ENCODE peak calls at places on chromosomes 13 and 19, in ten cellular contexts. T is substantia nigra; W is CD8-positive, alpha-beta T cell; L is psoas muscle; N is ovary; K is A673; B is tibial artery; P is esophagus squamous epithelium; I is SJCRH30; V is dorsolateral prefrontal cortex. M is an unnamed sample.

GRCh38 chr13:95644611-95645052 is at the start of gene DZIP1:
- DNase-seq in N (peak), P (no peak), B (peak), L (peak), V (peak), K (peak), T (peak), I (peak), W (no peak), M (peak)

GRCh38 chr13:111877906-111878305 is 189.0 kb upstream of the SOX1 start:
- DNase-seq in N (no peak), K (no peak), I (no peak), L (no peak), B (no peak), T (no peak), W (no peak), V (no peak), P (no peak), M (no peak)

GRCh38 chr13:36431204-36432105 is 840 bp upstream of the CCNA1 start:
- DNase-seq in L (peak), V (no peak), K (peak), B (no peak), W (no peak), I (no peak), N (no peak), T (no peak), P (no peak), M (peak)

GRCh38 chr19:15283141-15283885 is 49.0 kb downstream of the BRD4 start:
- DNase-seq in N (peak), V (peak), W (no peak), B (peak), P (no peak), T (no peak), I (no peak), L (peak), K (no peak), M (no peak)

GRCh38 chr13:50732712-50733111 is 110.8 kb downstream of the DLEU7 start:
- DNase-seq in L (no peak), P (no peak), W (no peak), N (no peak), T (no peak), K (no peak), B (no peak), I (no peak), V (no peak), M (no peak)

GRCh38 chr13:79782541-79783216 is 301.7 kb downstream of the NDFIP2 start:
- DNase-seq in N (peak), K (no peak), W (no peak), B (no peak), L (peak), P (no peak), I (peak), V (no peak), T (peak), M (no peak)

GRCh38 chr13:103788061-103788652 is 721.9 kb upstream of the SLC10A2 start:
- DNase-seq in L (no peak), P (no peak), N (no peak), I (no peak), V (no peak), T (no peak), B (no peak), K (peak), W (no peak), M (no peak)

GRCh38 chr13:41299316-41300094 is 11.6 kb upstream of the NAA16 start:
- DNase-seq in L (no peak), P (no peak), B (no peak), N (no peak), T (no peak), V (no peak), K (no peak), I (no peak), W (no peak), M (no peak)

GRCh38 chr19:48968179-48968661 is 3.1 kb downstream of the FTL start:
- DNase-seq in W (no peak), B (no peak), L (no peak), K (no peak), P (no peak), I (no peak), V (no peak), T (no peak), N (no peak), M (no peak)

GRCh38 chr13:45807520-45808099 is 43.9 kb downstream of the SIAH3 start:
- DNase-seq in I (peak), B (no peak), W (no peak), P (no peak), T (peak), V (no peak), N (no peak), K (peak), L (no peak), M (no peak)

GRCh38 chr13:110365876-110366275 is 58.8 kb downstream of the COL4A2 start:
- DNase-seq in B (no peak), N (no peak), K (no peak), T (no peak), P (no peak), L (no peak), V (no peak), W (no peak), I (no peak), M (no peak)

GRCh38 chr13:30690282-30691188 is 44.8 kb upstream of the ALOX5AP start:
- DNase-seq in K (peak), W (no peak), N (peak), B (peak), T (no peak), V (no peak), I (peak), P (no peak), L (peak), M (peak)

GRCh38 chr19:54179921-54180452 is 7.0 kb upstream of the TMC4 start:
- DNase-seq in P (no peak), L (no peak), V (peak), I (peak), B (no peak), N (no peak), W (no peak), T (peak), K (peak), M (no peak)

GRCh38 chr13:20624213-20624612 is 57.3 kb downstream of the IFT88 start:
- DNase-seq in P (no peak), L (no peak), V (no peak), W (no peak), B (no peak), N (no peak), I (no peak), T (no peak), K (no peak), M (no peak)

GRCh38 chr19:44476559-44477408 is 23.5 kb downstream of the ZNF180 start:
- DNase-seq in K (peak), L (no peak), W (no peak), N (no peak), T (no peak), P (no peak), V (no peak), I (peak), B (no peak), M (no peak)

GRCh38 chr19:5547881-5548280 is 19.9 kb downstream of the TINCR start:
- DNase-seq in W (no peak), L (no peak), N (no peak), I (peak), B (no peak), P (no peak), V (no peak), K (peak), T (no peak), M (no peak)

GRCh38 chr13:42875448-42876269 is 94.3 kb downstream of the FAM216B start:
- DNase-seq in K (peak), W (no peak), V (no peak), L (no peak), N (peak), P (no peak), I (peak), T (no peak), B (no peak), M (no peak)

GRCh38 chr19:13872695-13873389 is 4.1 kb upstream of the NANOS3 start:
- DNase-seq in P (no peak), V (no peak), B (no peak), L (no peak), W (no peak), N (no peak), I (no peak), T (no peak), K (peak), M (no peak)

GRCh38 chr13:113976711-113977684 is 3.1 kb upstream of the C13orf46 start:
- DNase-seq in I (no peak), B (no peak), L (peak), K (no peak), V (no peak), N (no peak), T (no peak), W (no peak), P (no peak), M (no peak)

GRCh38 chr19:58033741-58034475 is at the start of gene ZSCAN1:
- DNase-seq in T (peak), W (peak), V (peak), B (peak), N (peak), K (peak), L (peak), I (peak), P (no peak), M (peak)

GRCh38 chr13:101092985-101093384 is 323.3 kb downstream of the NALCN start:
- DNase-seq in I (no peak), W (no peak), V (no peak), L (no peak), T (no peak), B (no peak), N (no peak), K (peak), P (no peak), M (no peak)

GRCh38 chr13:109180905-109181425 is 551.6 kb downstream of the MYO16 start:
- DNase-seq in N (no peak), L (no peak), B (no peak), P (no peak), W (no peak), V (no peak), T (no peak), I (no peak), K (peak), M (no peak)

GRCh38 chr13:48527955-48528354 is 4.9 kb downstream of the RCBTB2 start:
- DNase-seq in W (no peak), V (no peak), P (no peak), I (no peak), L (no peak), N (no peak), K (no peak), T (no peak), B (no peak), M (no peak)

GRCh38 chr13:80033286-80033685 is 307.6 kb downstream of the SPRY2 start:
- DNase-seq in W (no peak), V (no peak), B (no peak), P (no peak), T (no peak), I (peak), K (no peak), L (no peak), N (no peak), M (no peak)

GRCh38 chr13:65339236-65339635 is 1890.9 kb downstream of the PCDH9 start:
- DNase-seq in T (no peak), K (no peak), P (no peak), L (no peak), B (no peak), W (no peak), V (no peak), N (no peak), I (no peak), M (no peak)

GRCh38 chr13:24063281-24063851 is 97.2 kb upstream of the SPATA13 start:
- DNase-seq in P (no peak), I (no peak), T (no peak), V (no peak), K (no peak), B (no peak), N (peak), L (no peak), W (no peak), M (peak)

GRCh38 chr19:52694921-52695320 is 39.9 kb downstream of the ZNF611 start:
- DNase-seq in I (no peak), L (no peak), V (no peak), K (no peak), P (no peak), T (no peak), N (no peak), B (no peak), W (no peak), M (no peak)

GRCh38 chr19:43780706-43781525 is at the start of gene KCNN4:
- DNase-seq in N (no peak), I (no peak), W (peak), V (no peak), B (no peak), K (no peak), L (no peak), T (no peak), P (peak), M (no peak)

GRCh38 chr19:3507371-3508120 is 1.4 kb downstream of the FZR1 start:
- DNase-seq in V (no peak), B (no peak), N (peak), K (no peak), L (no peak), W (peak), I (no peak), P (no peak), T (no peak), M (peak)

GRCh38 chr19:3184847-3185481 is 766 bp upstream of the NCLN start:
- DNase-seq in W (no peak), T (peak), L (peak), K (peak), V (peak), I (peak), B (peak), N (peak), P (peak), M (peak)

GRCh38 chr13:77595166-77595810 is 59.8 kb downstream of the SCEL start:
- DNase-seq in N (no peak), P (no peak), T (no peak), L (no peak), K (peak), V (no peak), W (no peak), B (no peak), I (no peak), M (no peak)

GRCh38 chr13:46643165-46643777 is 90.3 kb downstream of the LRCH1 start:
- DNase-seq in W (no peak), V (no peak), B (no peak), L (no peak), N (no peak), T (no peak), P (no peak), K (no peak), I (no peak), M (no peak)

GRCh38 chr19:21848706-21849105 is 12.7 kb upstream of the ZNF43 start:
- DNase-seq in B (no peak), P (no peak), L (no peak), I (no peak), N (no peak), V (no peak), T (no peak), W (no peak), K (no peak), M (no peak)

GRCh38 chr13:80214521-80214941 is 126.4 kb downstream of the SPRY2 start:
- DNase-seq in L (no peak), P (no peak), B (no peak), I (no peak), V (no peak), T (no peak), W (no peak), N (no peak), K (peak), M (no peak)

GRCh38 chr19:34540811-34541557 is 59.4 kb downstream of the WTIP start:
- DNase-seq in N (no peak), W (no peak), P (no peak), B (no peak), K (no peak), I (no peak), L (no peak), V (no peak), T (no peak), M (no peak)

GRCh38 chr13:50195045-50195444 is 179.8 kb downstream of the KCNRG start:
- DNase-seq in W (no peak), N (no peak), T (no peak), P (no peak), L (no peak), V (no peak), I (no peak), B (no peak), K (no peak), M (no peak)

DNA sequence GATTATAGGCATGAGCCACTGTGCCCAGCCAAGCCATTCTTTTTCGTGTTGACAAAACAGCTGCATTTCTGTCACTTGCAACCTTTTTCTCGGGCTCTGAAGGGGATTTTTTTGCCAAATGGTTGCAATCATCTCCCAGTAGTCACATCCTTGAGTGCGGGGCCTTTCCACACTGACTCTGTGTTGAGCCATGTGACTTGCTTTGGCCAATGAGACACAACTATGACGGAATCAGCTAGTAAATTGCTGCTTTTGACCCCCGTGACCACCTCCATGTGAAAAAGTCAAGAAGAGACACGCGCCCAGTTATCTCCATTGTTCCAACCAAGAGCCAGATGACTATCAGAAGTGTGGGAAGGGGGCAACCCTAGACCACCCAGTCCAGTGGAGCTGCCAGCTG is 18.3 kb downstream of the NPHS1 start:
- DNase-seq in W (no peak), L (no peak), N (no peak), T (no peak), B (no peak), K (no peak), I (no peak), V (no peak), P (no peak), M (no peak)
- H3K27ac ChIP-seq in W (no peak), L (no peak), N (no peak), T (no peak), B (no peak), K (no peak), I (no peak), V (no peak), P (no peak), M (no peak)

GRCh38 chr13:98535501-98536357 is 41.2 kb downstream of the STK24 start:
- DNase-seq in W (no peak), P (no peak), L (no peak), N (no peak), T (no peak), B (no peak), V (no peak), I (no peak), K (no peak), M (no peak)
- H3K27ac ChIP-seq in W (no peak), P (no peak), L (no peak), N (no peak), T (peak), B (no peak), V (no peak), I (no peak), K (no peak), M (no peak)

GRCh38 chr13:26786651-26787295 is 26.2 kb upstream of the GPR12 start:
- DNase-seq in V (no peak), I (no peak), W (no peak), N (no peak), B (no peak), T (no peak), L (no peak), P (no peak), K (no peak), M (no peak)
- H3K27ac ChIP-seq in V (no peak), I (no peak), W (no peak), N (no peak), B (no peak), T (no peak), L (no peak), P (no peak), K (no peak), M (no peak)

DNA sequence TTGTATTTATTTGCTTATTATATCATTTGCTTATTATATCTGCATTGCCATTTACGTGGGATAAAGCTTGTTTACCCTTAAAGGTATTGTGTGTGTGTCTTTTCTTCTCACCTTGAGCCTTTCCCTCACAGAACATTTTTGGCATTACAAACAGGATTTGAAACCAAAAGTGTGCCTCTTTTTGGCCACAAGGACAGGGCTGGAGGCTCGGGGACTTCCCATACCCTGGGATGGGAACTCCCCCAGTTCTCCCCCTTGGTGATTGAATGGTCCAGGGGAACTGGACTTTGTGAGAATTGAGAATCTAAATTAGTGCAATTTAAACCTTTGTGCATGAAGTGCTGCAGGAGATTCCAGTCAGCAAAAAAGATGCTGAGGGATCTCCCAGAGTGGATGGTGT is 2.4 kb upstream of the ZNF506 start:
- DNase-seq in L (no peak), B (no peak), W (no peak), I (no peak), K (no peak), P (no peak), V (no peak), N (no peak), T (no peak), M (no peak)
- H3K27ac ChIP-seq in L (no peak), B (no peak), W (no peak), I (no peak), K (no peak), P (no peak), V (no peak), N (no peak), T (no peak), M (no peak)

GRCh38 chr13:32837307-32837972 is 178.8 kb upstream of the KL start:
- DNase-seq in I (no peak), K (no peak), B (no peak), W (no peak), L (no peak), T (no peak), V (no peak), N (no peak), P (no peak), M (no peak)
- H3K27ac ChIP-seq in I (no peak), K (no peak), B (no peak), W (no peak), L (no peak), T (no peak), V (no peak), N (no peak), P (no peak), M (no peak)

GRCh38 chr19:18635831-18636182 is 1.0 kb upstream of the KLHL26 start:
- DNase-seq in V (no peak), B (no peak), I (no peak), T (no peak), P (no peak), L (no peak), N (no peak), W (no peak), K (no peak), M (no peak)

GRCh38 chr19:18637644-18638630 is 1.1 kb downstream of the KLHL26 start:
- DNase-seq in I (no peak), W (no peak), B (no peak), K (no peak), N (no peak), L (no peak), V (no peak), T (no peak), P (no peak), M (no peak)

GRCh38 chr19:18634612-18635290 is 2.1 kb upstream of the KLHL26 start:
- DNase-seq in T (no peak), L (no peak), K (no peak), W (no peak), P (no peak), N (no peak), B (no peak), I (no peak), V (no peak), M (no peak)

GRCh38 chr19:18636969-18637629 is at the start of gene KLHL26:
- DNase-seq in P (no peak), L (no peak), V (no peak), W (no peak), T (no peak), I (no peak), K (no peak), N (no peak), B (no peak), M (no peak)

GRCh38 chr19:18636183-18636968 is 452 bp upstream of the KLHL26 start:
- DNase-seq in W (peak), T (peak), K (peak), B (peak), P (peak), N (peak), L (peak), I (peak), V (peak), M (peak)
- H3K27ac ChIP-seq in W (peak), T (peak), K (peak), B (peak), P (peak), N (peak), L (peak), I (no peak), V (peak), M (peak)

GRCh38 chr13:44280461-44280860 is 93.2 kb upstream of the SERP2 start:
- DNase-seq in N (no peak), L (no peak), I (no peak), P (no peak), T (no peak), K (no peak), V (no peak), B (no peak), W (no peak), M (no peak)
- H3K27ac ChIP-seq in N (no peak), L (no peak), I (no peak), P (no peak), T (no peak), K (no peak), V (no peak), B (no peak), W (no peak), M (no peak)

M was measured in uterus.